ENCODE peak calls at places on chromosomes 1 and 21, in six cellular contexts. One of them, this sample, is unnamed.

GRCh38 chr1:20187103-20187812 is 940 bp upstream of the PLA2G2C start:
- DNase-seq in AG04450: no peak
- DNase-seq in psoas muscle: no peak
- DNase-seq in DND-41: peak; percentile 59
- DNase-seq in astrocyte: no peak
- DNase-seq in astrocyte of the cerebellum: no peak
- DNase-seq in this sample: peak; percentile 78

GRCh38 chr1:8096105-8097011 is 70.2 kb upstream of the ERRFI1 start:
- DNase-seq in astrocyte: peak; percentile 91
- DNase-seq in astrocyte of the cerebellum: peak; percentile 60
- DNase-seq in AG04450: no peak
- DNase-seq in DND-41: no peak
- DNase-seq in psoas muscle: no peak
- DNase-seq in this sample: no peak

GRCh38 chr21:36156815-36157670 is at the start of gene DOP1B:
- DNase-seq in psoas muscle: no peak
- DNase-seq in astrocyte of the cerebellum: no peak
- DNase-seq in AG04450: no peak
- DNase-seq in astrocyte: no peak
- DNase-seq in DND-41: peak; percentile 43
- DNase-seq in this sample: no peak

GRCh38 chr1:83676106-83676505 is 322.8 kb downstream of the TTLL7 start:
- DNase-seq in AG04450: no peak
- DNase-seq in astrocyte of the cerebellum: no peak
- DNase-seq in astrocyte: no peak
- DNase-seq in psoas muscle: no peak
- DNase-seq in DND-41: no peak
- DNase-seq in this sample: no peak

GRCh38 chr1:225763815-225764548 is 13.6 kb upstream of the SRP9 start:
- DNase-seq in DND-41: no peak
- DNase-seq in astrocyte: peak; percentile 93
- DNase-seq in astrocyte of the cerebellum: no peak
- DNase-seq in psoas muscle: no peak
- DNase-seq in AG04450: no peak
- DNase-seq in this sample: no peak

GRCh38 chr1:145997156-145998023 is 1.0 kb upstream of the TXNIP start:
- DNase-seq in DND-41: peak; percentile 82
- DNase-seq in AG04450: no peak
- DNase-seq in psoas muscle: peak; percentile 84
- DNase-seq in astrocyte of the cerebellum: no peak
- DNase-seq in astrocyte: peak; percentile 12
- DNase-seq in this sample: peak; percentile 63

GRCh38 chr1:224188286-224188685 is 5.2 kb downstream of the DEGS1 start:
- DNase-seq in psoas muscle: no peak
- DNase-seq in astrocyte of the cerebellum: no peak
- DNase-seq in astrocyte: no peak
- DNase-seq in AG04450: no peak
- DNase-seq in DND-41: no peak
- DNase-seq in this sample: no peak

GRCh38 chr1:23376890-23377811 is 7.5 kb upstream of the ZNF436 start:
- DNase-seq in psoas muscle: no peak
- DNase-seq in DND-41: no peak
- DNase-seq in AG04450: no peak
- DNase-seq in astrocyte: peak; percentile 90
- DNase-seq in astrocyte of the cerebellum: peak; percentile 79
- DNase-seq in this sample: no peak

GRCh38 chr1:214901718-214902117 is 180.8 kb upstream of the KCNK2 start:
- DNase-seq in DND-41: no peak
- DNase-seq in AG04450: peak; percentile 6
- DNase-seq in psoas muscle: no peak
- DNase-seq in astrocyte of the cerebellum: no peak
- DNase-seq in astrocyte: peak; percentile 67
- DNase-seq in this sample: no peak

GRCh38 chr1:206579747-206580437 is 32.4 kb downstream of the EIF2D start:
- DNase-seq in astrocyte: peak; percentile 84
- DNase-seq in DND-41: peak; percentile 62
- DNase-seq in astrocyte of the cerebellum: no peak
- DNase-seq in psoas muscle: peak; percentile 89
- DNase-seq in AG04450: no peak
- DNase-seq in this sample: peak; percentile 90

GRCh38 chr1:230702934-230703678 is 10.8 kb downstream of the AGT start:
- DNase-seq in astrocyte of the cerebellum: no peak
- DNase-seq in astrocyte: no peak
- DNase-seq in AG04450: no peak
- DNase-seq in DND-41: no peak
- DNase-seq in psoas muscle: no peak
- DNase-seq in this sample: no peak

GRCh38 chr21:44421901-44422840 is 33.1 kb upstream of the LRRC3 start:
- DNase-seq in AG04450: no peak
- DNase-seq in astrocyte of the cerebellum: no peak
- DNase-seq in astrocyte: no peak
- DNase-seq in DND-41: no peak
- DNase-seq in psoas muscle: peak; percentile 19
- DNase-seq in this sample: no peak

GRCh38 chr1:23573574-23574182 is 14.4 kb upstream of the ID3 start:
- DNase-seq in psoas muscle: no peak
- DNase-seq in DND-41: no peak
- DNase-seq in astrocyte of the cerebellum: no peak
- DNase-seq in AG04450: no peak
- DNase-seq in astrocyte: no peak
- DNase-seq in this sample: no peak

GRCh38 chr1:172914517-172915144 is 136.1 kb downstream of the TNFSF18 start:
- DNase-seq in AG04450: peak; percentile 67
- DNase-seq in astrocyte of the cerebellum: no peak
- DNase-seq in psoas muscle: no peak
- DNase-seq in DND-41: no peak
- DNase-seq in astrocyte: peak; percentile 83
- DNase-seq in this sample: no peak

GRCh38 chr1:64505232-64505943 is 35.5 kb downstream of the CACHD1 start:
- DNase-seq in psoas muscle: peak; percentile 63
- DNase-seq in astrocyte of the cerebellum: no peak
- DNase-seq in DND-41: no peak
- DNase-seq in AG04450: no peak
- DNase-seq in astrocyte: no peak
- DNase-seq in this sample: no peak

GRCh38 chr1:236302941-236303340 is 21.2 kb upstream of the ERO1B start:
- DNase-seq in AG04450: no peak
- DNase-seq in astrocyte of the cerebellum: no peak
- DNase-seq in astrocyte: no peak
- DNase-seq in psoas muscle: no peak
- DNase-seq in DND-41: no peak
- DNase-seq in this sample: no peak

GRCh38 chr1:218346391-218347204 is 1.5 kb downstream of the TGFB2 start:
- DNase-seq in psoas muscle: peak; percentile 63
- DNase-seq in astrocyte: peak; percentile 41
- DNase-seq in AG04450: no peak
- DNase-seq in astrocyte of the cerebellum: no peak
- DNase-seq in DND-41: no peak
- DNase-seq in this sample: no peak

GRCh38 chr21:14482165-14482564 is 64.0 kb downstream of the SAMSN1 start:
- DNase-seq in astrocyte of the cerebellum: no peak
- DNase-seq in DND-41: peak; percentile 35
- DNase-seq in AG04450: no peak
- DNase-seq in psoas muscle: no peak
- DNase-seq in astrocyte: no peak
- DNase-seq in this sample: no peak

GRCh38 chr1:26070808-26071342 is 3.4 kb upstream of the TRIM63 start:
- DNase-seq in astrocyte of the cerebellum: no peak
- DNase-seq in DND-41: no peak
- DNase-seq in astrocyte: no peak
- DNase-seq in psoas muscle: no peak
- DNase-seq in AG04450: no peak
- DNase-seq in this sample: no peak

GRCh38 chr1:205396972-205397616 is 24.8 kb downstream of the LEMD1 start:
- DNase-seq in psoas muscle: no peak
- DNase-seq in DND-41: no peak
- DNase-seq in AG04450: no peak
- DNase-seq in astrocyte: no peak
- DNase-seq in astrocyte of the cerebellum: no peak
- DNase-seq in this sample: peak; percentile 27

GRCh38 chr1:91507330-91507729 is 6.7 kb downstream of the CDC7 start:
- DNase-seq in astrocyte: no peak
- DNase-seq in AG04450: no peak
- DNase-seq in astrocyte of the cerebellum: no peak
- DNase-seq in DND-41: no peak
- DNase-seq in psoas muscle: no peak
- DNase-seq in this sample: no peak

GRCh38 chr1:204181116-204181515 is 15.0 kb upstream of the REN start:
- DNase-seq in psoas muscle: no peak
- DNase-seq in AG04450: no peak
- DNase-seq in astrocyte: no peak
- DNase-seq in DND-41: no peak
- DNase-seq in astrocyte of the cerebellum: no peak
- DNase-seq in this sample: no peak

GRCh38 chr1:168469690-168470089 is 74.1 kb downstream of the XCL2 start:
- DNase-seq in astrocyte of the cerebellum: peak; percentile 91
- DNase-seq in AG04450: no peak
- DNase-seq in DND-41: peak; percentile 41
- DNase-seq in psoas muscle: peak; percentile 87
- DNase-seq in astrocyte: peak; percentile 94
- DNase-seq in this sample: no peak

GRCh38 chr21:21000576-21001175 is 2.5 kb downstream of the NCAM2 start:
- DNase-seq in AG04450: no peak
- DNase-seq in psoas muscle: no peak
- DNase-seq in DND-41: no peak
- DNase-seq in astrocyte: no peak
- DNase-seq in astrocyte of the cerebellum: no peak
- DNase-seq in this sample: no peak

GRCh38 chr1:97139512-97139911 is 417.9 kb downstream of the PTBP2 start:
- DNase-seq in astrocyte: peak; percentile 76
- DNase-seq in astrocyte of the cerebellum: peak; percentile 33
- DNase-seq in AG04450: no peak
- DNase-seq in psoas muscle: no peak
- DNase-seq in DND-41: no peak
- DNase-seq in this sample: no peak

GRCh38 chr1:72281637-72282270 is 585 bp downstream of the NEGR1 start:
- DNase-seq in astrocyte: peak; percentile 0
- DNase-seq in AG04450: no peak
- DNase-seq in DND-41: no peak
- DNase-seq in astrocyte of the cerebellum: no peak
- DNase-seq in psoas muscle: peak; percentile 40
- DNase-seq in this sample: no peak

GRCh38 chr1:72280714-72281113 is 1.6 kb downstream of the NEGR1 start:
- DNase-seq in astrocyte of the cerebellum: no peak
- DNase-seq in AG04450: no peak
- DNase-seq in psoas muscle: no peak
- DNase-seq in astrocyte: no peak
- DNase-seq in DND-41: no peak
- DNase-seq in this sample: no peak

GRCh38 chr1:72278461-72278860 is 3.9 kb downstream of the NEGR1 start:
- DNase-seq in astrocyte: no peak
- DNase-seq in DND-41: no peak
- DNase-seq in astrocyte of the cerebellum: no peak
- DNase-seq in AG04450: no peak
- DNase-seq in psoas muscle: no peak
- DNase-seq in this sample: no peak

GRCh38 chr1:72281144-72281543 is 1.2 kb downstream of the NEGR1 start:
- DNase-seq in psoas muscle: no peak
- DNase-seq in DND-41: no peak
- DNase-seq in AG04450: no peak
- DNase-seq in astrocyte of the cerebellum: no peak
- DNase-seq in astrocyte: no peak
- DNase-seq in this sample: no peak

DNA sequence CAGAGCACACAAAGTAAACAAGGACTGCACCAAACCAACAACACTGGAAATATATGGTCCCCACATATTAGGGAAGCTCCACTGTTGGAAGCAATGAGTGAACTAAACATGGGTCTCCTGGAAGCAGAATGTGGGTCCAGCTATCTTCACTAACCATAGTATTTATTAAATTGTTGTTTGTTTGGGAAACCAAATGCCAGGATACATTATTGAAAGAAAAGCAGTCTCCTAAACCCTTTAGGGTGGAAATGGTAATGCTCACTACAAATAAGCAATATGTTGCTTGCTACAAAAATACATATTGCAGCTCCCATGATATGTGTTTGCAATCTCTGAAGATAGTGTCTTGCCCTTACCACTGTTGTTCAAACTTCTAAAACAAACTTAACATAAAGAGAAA is 2.2 kb downstream of the NEGR1 start:
- DNase-seq in psoas muscle: no peak
- DNase-seq in astrocyte: no peak
- DNase-seq in AG04450: no peak
- DNase-seq in DND-41: no peak
- DNase-seq in astrocyte of the cerebellum: no peak
- DNase-seq in this sample: no peak
- H3K4me3 ChIP-seq in psoas muscle: peak overlapping the region; percentile 81
- H3K4me3 ChIP-seq in astrocyte: no peak overlapping the region
- H3K4me3 ChIP-seq in AG04450: no peak overlapping the region
- H3K4me3 ChIP-seq in DND-41: no peak overlapping the region
- H3K4me3 ChIP-seq in astrocyte of the cerebellum: no peak overlapping the region
- H3K4me3 ChIP-seq in this sample: no peak overlapping the region

GRCh38 chr1:228037401-228038386 is 30.9 kb downstream of the WNT3A start:
- DNase-seq in AG04450: no peak
- DNase-seq in DND-41: no peak
- DNase-seq in astrocyte: no peak
- DNase-seq in astrocyte of the cerebellum: no peak
- DNase-seq in psoas muscle: peak; percentile 46
- DNase-seq in this sample: no peak
- H3K4me3 ChIP-seq in AG04450: no peak overlapping the region
- H3K4me3 ChIP-seq in DND-41: no peak overlapping the region
- H3K4me3 ChIP-seq in astrocyte: peak overlapping the region; percentile 23
- H3K4me3 ChIP-seq in astrocyte of the cerebellum: no peak overlapping the region
- H3K4me3 ChIP-seq in psoas muscle: peak overlapping the region; percentile 46
- H3K4me3 ChIP-seq in this sample: no peak overlapping the region

GRCh38 chr1:247216246-247216645 is 39.6 kb upstream of the VN1R5 start:
- DNase-seq in psoas muscle: no peak
- DNase-seq in astrocyte: no peak
- DNase-seq in AG04450: no peak
- DNase-seq in astrocyte of the cerebellum: no peak
- DNase-seq in DND-41: no peak
- DNase-seq in this sample: no peak
- H3K4me3 ChIP-seq in psoas muscle: no peak overlapping the region
- H3K4me3 ChIP-seq in astrocyte: no peak overlapping the region
- H3K4me3 ChIP-seq in AG04450: no peak overlapping the region
- H3K4me3 ChIP-seq in astrocyte of the cerebellum: no peak overlapping the region
- H3K4me3 ChIP-seq in DND-41: no peak overlapping the region
- H3K4me3 ChIP-seq in this sample: no peak overlapping the region

GRCh38 chr1:65527211-65527610 is 106.7 kb downstream of the LEPR start:
- DNase-seq in astrocyte: peak; percentile 81
- DNase-seq in AG04450: no peak
- DNase-seq in astrocyte of the cerebellum: peak; percentile 73
- DNase-seq in psoas muscle: no peak
- DNase-seq in DND-41: no peak
- DNase-seq in this sample: no peak

GRCh38 chr1:65524931-65525296 is 104.4 kb downstream of the LEPR start:
- DNase-seq in astrocyte of the cerebellum: no peak
- DNase-seq in AG04450: no peak
- DNase-seq in astrocyte: no peak
- DNase-seq in DND-41: no peak
- DNase-seq in psoas muscle: no peak
- DNase-seq in this sample: no peak

GRCh38 chr1:65525297-65526048 is 105.0 kb downstream of the LEPR start:
- DNase-seq in DND-41: no peak
- DNase-seq in AG04450: no peak
- DNase-seq in astrocyte of the cerebellum: no peak
- DNase-seq in psoas muscle: peak; percentile 59
- DNase-seq in astrocyte: no peak
- DNase-seq in this sample: no peak

GRCh38 chr1:65527672-65528071 is 107.2 kb downstream of the LEPR start:
- DNase-seq in psoas muscle: no peak
- DNase-seq in astrocyte: no peak
- DNase-seq in DND-41: no peak
- DNase-seq in astrocyte of the cerebellum: no peak
- DNase-seq in AG04450: no peak
- DNase-seq in this sample: no peak

GRCh38 chr1:65526049-65526556 is 105.6 kb downstream of the LEPR start:
- DNase-seq in astrocyte: no peak
- DNase-seq in psoas muscle: no peak
- DNase-seq in astrocyte of the cerebellum: no peak
- DNase-seq in AG04450: no peak
- DNase-seq in DND-41: no peak
- DNase-seq in this sample: no peak
- H3K4me3 ChIP-seq in astrocyte: no peak overlapping the region
- H3K4me3 ChIP-seq in psoas muscle: peak overlapping the region; percentile 72
- H3K4me3 ChIP-seq in astrocyte of the cerebellum: peak overlapping the region; percentile 49
- H3K4me3 ChIP-seq in AG04450: peak overlapping the region; percentile 52
- H3K4me3 ChIP-seq in DND-41: no peak overlapping the region
- H3K4me3 ChIP-seq in this sample: no peak overlapping the region